ENCODE peak calls at places on chromosomes 13 and 19, in six cellular contexts. U is body of pancreas; F is CD8-positive, alpha-beta T cell; Q is aorta; B is thoracic aorta; A is cardiac muscle cell. X is an unnamed sample. For H3K4me1, the result is how much of the 10 kb centered on the place peaks cover.

GRCh38 chr19:45976180-45976579 is 2.5 kb upstream of the NOVA2 start:
- DNase-seq in Q (no peak), F (no peak), U (no peak), B (no peak), A (peak), X (no peak)

GRCh38 chr13:43663474-43664090 is 123.2 kb downstream of the ENOX1 start:
- DNase-seq in F (no peak), U (no peak), Q (no peak), B (no peak), A (peak), X (no peak)

GRCh38 chr19:11265177-11265784 is 3.0 kb upstream of the DOCK6 start:
- DNase-seq in B (no peak), Q (no peak), F (no peak), U (no peak), A (no peak), X (no peak)

GRCh38 chr13:84917252-84917878 is 881.9 kb downstream of the SLITRK6 start:
- DNase-seq in B (no peak), A (peak), F (no peak), Q (no peak), U (no peak), X (no peak)

GRCh38 chr19:48965033-48965805 is at the start of gene FTL:
- DNase-seq in Q (peak), A (peak), U (peak), B (peak), F (peak), X (peak)

GRCh38 chr19:1512671-1513491 is at the start of gene ADAMTSL5:
- DNase-seq in U (peak), Q (peak), A (peak), F (peak), B (no peak), X (peak)

GRCh38 chr13:112896736-112897602 is 72.0 kb upstream of the MCF2L start:
- DNase-seq in Q (no peak), A (no peak), B (no peak), U (peak), F (no peak), X (no peak)

GRCh38 chr19:1473424-1473851 is 5.6 kb downstream of the C19orf25 start:
- DNase-seq in B (no peak), F (no peak), Q (no peak), A (no peak), U (no peak), X (no peak)

GRCh38 chr19:55284405-55285058 is 735 bp downstream of the BRSK1 start:
- DNase-seq in U (no peak), B (no peak), Q (no peak), F (no peak), A (no peak), X (no peak)

GRCh38 chr13:53822136-53822535 is 793.5 kb downstream of the OLFM4 start:
- DNase-seq in Q (no peak), F (no peak), B (no peak), U (no peak), A (no peak), X (no peak)

GRCh38 chr19:41555752-41556151 is 20.2 kb upstream of the CEACAM21 start:
- DNase-seq in F (no peak), Q (no peak), A (no peak), B (no peak), U (no peak), X (no peak)

GRCh38 chr13:64684685-64685431 is 2545.3 kb downstream of the PCDH9 start:
- DNase-seq in A (peak), F (no peak), Q (no peak), U (no peak), B (no peak), X (no peak)

GRCh38 chr13:32079586-32079985 is 48.0 kb downstream of the FRY start:
- DNase-seq in U (no peak), B (no peak), Q (no peak), F (no peak), A (no peak), X (no peak)

GRCh38 chr13:91347212-91347995 is at the start of gene MIR17HG:
- DNase-seq in U (peak), Q (peak), B (peak), F (peak), A (peak), X (peak)

GRCh38 chr13:27481766-27482165 is 31.4 kb upstream of the MTIF3 start:
- DNase-seq in F (no peak), A (peak), B (no peak), U (peak), Q (peak), X (no peak)

GRCh38 chr19:14366529-14366928 is 14.7 kb upstream of the ADGRE5 start:
- DNase-seq in F (peak), B (peak), A (peak), U (peak), Q (peak), X (peak)

GRCh38 chr13:48318714-48319457 is 15.3 kb downstream of the RB1 start:
- DNase-seq in Q (peak), F (no peak), B (no peak), A (peak), U (peak), X (peak)

GRCh38 chr13:51148952-51149573 is 38.0 kb upstream of the C13orf42 start:
- DNase-seq in B (no peak), Q (no peak), F (no peak), A (peak), U (peak), X (no peak)

GRCh38 chr19:49224856-49225255 is 67.3 kb downstream of the TRPM4 start:
- DNase-seq in U (peak), F (no peak), B (no peak), Q (peak), A (peak), X (no peak)

GRCh38 chr19:48363500-48363809 is 285 bp downstream of the TMEM143 start:
- DNase-seq in B (no peak), A (no peak), F (no peak), Q (no peak), U (no peak), X (no peak)

GRCh38 chr19:55830656-55831055 is 1.1 kb downstream of the NLRP11 start:
- DNase-seq in A (no peak), U (no peak), B (no peak), F (no peak), Q (no peak), X (no peak)

GRCh38 chr19:48543121-48543710 is 8.8 kb upstream of the SULT2B1 start:
- DNase-seq in Q (no peak), U (peak), F (no peak), B (no peak), A (peak), X (no peak)

GRCh38 chr13:65679240-65679639 is 1550.9 kb downstream of the PCDH9 start:
- DNase-seq in U (no peak), B (no peak), A (peak), F (no peak), Q (no peak), X (no peak)

GRCh38 chr19:46904114-46905060 is 43.6 kb downstream of the ARHGAP35 start:
- DNase-seq in F (no peak), A (peak), U (peak), Q (peak), B (no peak), X (no peak)

GRCh38 chr13:79735228-79735627 is 254.3 kb downstream of the NDFIP2 start:
- DNase-seq in F (no peak), B (no peak), Q (no peak), A (peak), U (no peak), X (no peak)

GRCh38 chr19:42473686-42474085 is 30.9 kb upstream of the CXCL17 start:
- DNase-seq in F (no peak), U (no peak), Q (no peak), B (no peak), A (no peak), X (no peak)

GRCh38 chr19:48715681-48716171 is 3.8 kb downstream of the MAMSTR start:
- DNase-seq in A (no peak), U (no peak), B (no peak), F (no peak), Q (no peak), X (no peak)

GRCh38 chr19:49395581-49396407 is 7.7 kb downstream of the KASH5 start:
- DNase-seq in A (peak), B (no peak), F (no peak), U (no peak), Q (no peak), X (no peak)

GRCh38 chr13:33911521-33911920 is 93.6 kb downstream of the RFC3 start:
- DNase-seq in B (no peak), U (no peak), F (no peak), A (no peak), Q (no peak), X (no peak)

GRCh38 chr13:24264976-24265375 is 44.4 kb upstream of the C1QTNF9 start:
- DNase-seq in Q (no peak), U (no peak), B (no peak), F (peak), A (no peak), X (peak)

GRCh38 chr13:114124486-114124885 is 7.9 kb downstream of the RASA3 start:
- DNase-seq in Q (peak), U (no peak), B (no peak), A (no peak), F (no peak), X (no peak)

GRCh38 chr19:19217110-19217509 is 5.4 kb downstream of the NCAN start:
- DNase-seq in U (no peak), F (no peak), Q (no peak), A (no peak), B (no peak), X (no peak)

GRCh38 chr19:10001899-10002298 is 8.4 kb downstream of the COL5A3 start:
- DNase-seq in U (peak), A (peak), B (no peak), F (no peak), Q (no peak), X (no peak)

GRCh38 chr13:33349314-33349995 is 63.9 kb upstream of the STARD13 start:
- DNase-seq in Q (peak), B (no peak), U (peak), F (no peak), A (no peak), X (no peak)

GRCh38 chr13:92175330-92175729 is 776.9 kb downstream of the GPC5 start:
- DNase-seq in B (no peak), U (peak), Q (no peak), F (no peak), A (peak), X (no peak)

GRCh38 chr13:51342706-51343105 is 3.2 kb downstream of the SERPINE3 start:
- DNase-seq in A (peak), U (no peak), Q (no peak), F (no peak), B (no peak), X (no peak)

DNA sequence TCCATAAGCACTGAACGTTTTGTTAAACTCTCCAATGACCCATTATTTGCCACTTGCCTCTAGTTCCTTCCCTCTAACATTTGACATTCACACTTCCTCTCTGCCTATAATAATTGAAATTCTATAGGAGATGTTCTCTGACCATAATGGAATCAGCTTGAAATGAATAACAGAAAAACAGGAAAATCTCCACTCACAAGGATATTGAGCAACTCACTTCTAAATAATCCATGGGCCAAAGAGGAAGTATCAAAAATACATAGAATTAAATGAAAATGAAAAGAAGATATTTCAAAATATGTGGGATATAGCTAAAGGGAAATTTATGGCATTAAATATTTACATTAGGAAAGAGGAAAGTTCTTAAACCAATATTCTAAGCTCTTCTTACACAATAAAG is 3.4 kb upstream of the FCGBP start:
- DNase-seq in B (no peak), U (no peak), Q (no peak), F (no peak), A (no peak), X (no peak)
- H3K4me1 ChIP-seq in B (under half), U (under half), Q (under half), F (half or more), A (under half), X (half or more)

GRCh38 chr13:28657784-28658538 is 969 bp upstream of the POMP start:
- DNase-seq in F (no peak), A (peak), U (no peak), Q (no peak), B (no peak), X (no peak)

GRCh38 chr13:28654276-28654675 is 4.7 kb upstream of the POMP start:
- DNase-seq in Q (no peak), A (no peak), U (no peak), B (no peak), F (no peak), X (no peak)

GRCh38 chr13:28658539-28658795 is 463 bp upstream of the POMP start:
- DNase-seq in U (no peak), B (no peak), F (no peak), Q (no peak), A (peak), X (no peak)

GRCh38 chr13:28653111-28653510 is 5.8 kb upstream of the POMP start:
- DNase-seq in A (no peak), B (no peak), F (no peak), Q (no peak), U (no peak), X (no peak)

GRCh38 chr13:28655566-28655965 is 3.4 kb upstream of the POMP start:
- DNase-seq in F (no peak), U (no peak), A (peak), Q (no peak), B (no peak), X (no peak)
- H3K27ac ChIP-seq in F (no peak), U (no peak), A (no peak), Q (no peak), B (peak), X (no peak)

GRCh38 chr19:6500837-6501739 is 1.0 kb downstream of the TUBB4A start:
- DNase-seq in U (no peak), B (no peak), A (no peak), F (no peak), Q (no peak), X (no peak)

GRCh38 chr19:6501740-6502648 is at the start of gene TUBB4A:
- DNase-seq in A (no peak), F (peak), B (no peak), Q (no peak), U (peak), X (peak)

GRCh38 chr19:6499052-6499790 is 2.9 kb downstream of the TUBB4A start:
- DNase-seq in Q (no peak), A (no peak), U (no peak), F (no peak), B (no peak), X (no peak)

GRCh38 chr19:6498294-6499036 is 3.6 kb downstream of the TUBB4A start:
- DNase-seq in Q (no peak), U (no peak), B (no peak), F (no peak), A (no peak), X (no peak)

GRCh38 chr19:6503407-6504201 is 1.5 kb upstream of the TUBB4A start:
- DNase-seq in U (no peak), Q (no peak), F (no peak), A (no peak), B (no peak), X (no peak)
- H3K4me1 ChIP-seq in U (under half), Q (under half), F (under half), A (under half), B (under half), X (under half)

GRCh38 chr19:17282488-17283256 is 971 bp downstream of the ANKLE1 start:
- DNase-seq in U (peak), B (no peak), Q (peak), F (peak), A (peak), X (peak)
- H3K27ac ChIP-seq in U (no peak), B (no peak), Q (no peak), F (no peak), A (no peak), X (no peak)